ENCODE peak calls at places on chromosomes 2 and 18, in four cellular contexts. D is activated effector memory CD4-positive, alpha-beta T cell treated with Interleukin-2 at 50 U/mL for 16 hours; V is GM13977; H is substantia nigra. Z is an unnamed sample.

GRCh38 chr18:73564073-73564472 is 583.6 kb downstream of the FBXO15 start:
- DNase-seq in V (no peak), H (no peak), D (no peak), Z (no peak)

GRCh38 chr2:184859187-184859586 is 260.9 kb downstream of the ZNF804A start:
- DNase-seq in H (no peak), D (no peak), V (no peak), Z (no peak)

GRCh38 chr2:172089633-172090032 is 4.3 kb downstream of the DLX1 start:
- DNase-seq in H (no peak), V (no peak), D (no peak), Z (peak)

GRCh38 chr18:37778417-37779165 is 213.0 kb upstream of the CELF4 start:
- DNase-seq in V (peak), H (peak), D (no peak), Z (peak)

GRCh38 chr18:33745396-33745795 is 167.4 kb downstream of the ASXL3 start:
- DNase-seq in H (no peak), D (no peak), V (no peak), Z (no peak)

GRCh38 chr2:425947-426346 is 138.1 kb upstream of the ALKAL2 start:
- DNase-seq in V (no peak), D (no peak), H (no peak), Z (no peak)

GRCh38 chr2:122469147-122469546 is 713.7 kb downstream of the TSN start:
- DNase-seq in V (no peak), H (no peak), D (no peak), Z (no peak)

GRCh38 chr18:26471027-26471426 is 77.3 kb downstream of the KCTD1 start:
- DNase-seq in H (no peak), D (no peak), V (no peak), Z (no peak)

GRCh38 chr2:96642564-96643350 is at the start of gene FER1L5:
- DNase-seq in H (no peak), V (no peak), D (no peak), Z (no peak)

GRCh38 chr18:5879479-5879882 is 15.8 kb downstream of the TMEM200C start:
- DNase-seq in H (no peak), V (no peak), D (no peak), Z (peak)

GRCh38 chr18:62196079-62196478 is 9.0 kb downstream of the RELCH start:
- DNase-seq in V (no peak), D (no peak), H (no peak), Z (no peak)

GRCh38 chr18:57759650-57760049 is 43.5 kb downstream of the ATP8B1 start:
- DNase-seq in D (no peak), V (no peak), H (no peak), Z (no peak)

GRCh38 chr2:239012936-239013669 is 165.2 kb downstream of the TWIST2 start:
- DNase-seq in D (no peak), V (no peak), H (no peak), Z (no peak)